ENCODE peak calls at places on chromosomes 2 and 18, in nine cellular contexts. W is AG09309; C is posterior cingulate gyrus; Z is activated naive CD8-positive, alpha-beta T cell treated with anti-CD3 and anti-CD28 coated beads, Interleukin-2, amount 50 U/mL, for 16 hours; T is hypothalamus; S is H54; U is stimulated activated CD4-positive, alpha-beta T cell treated with anti-CD3 and anti-CD28 coated beads, Interleukin-2, amount 100 ng/mL, for 48 hours; V is CD4-positive, alpha-beta T cell; M is activated naive CD4-positive, alpha-beta T cell treated with anti-CD3 and anti-CD28 coated beads, Interleukin-2, amount 10 ng/mL, durations not matched to agents 7 days and 5 days. L is an unnamed sample.

GRCh38 chr2:31075393-31075792 is 62.8 kb downstream of the GALNT14 start:
- DNase-seq in W (no peak), C (no peak), Z (no peak), T (no peak), S (no peak), U (no peak), V (no peak), M (no peak), L (no peak)

GRCh38 chr18:50473896-50474295 is 86.0 kb upstream of the MAPK4 start:
- DNase-seq in W (no peak), C (no peak), Z (no peak), T (no peak), S (no peak), U (no peak), V (no peak), M (no peak), L (no peak)

GRCh38 chr2:45452866-45453265 is 158.2 kb downstream of the SRBD1 start:
- DNase-seq in W (peak; percentile 87), C (no peak), Z (no peak), T (no peak), S (no peak), U (no peak), V (no peak), M (no peak), L (no peak)

GRCh38 chr18:78764544-78764943 is 215.1 kb upstream of the SALL3 start:
- DNase-seq in W (no peak), C (no peak), Z (no peak), T (no peak), S (no peak), U (no peak), V (no peak), M (no peak), L (no peak)

GRCh38 chr2:138364554-138365162 is 136.9 kb upstream of the SPOPL start:
- DNase-seq in W (peak; percentile 67), C (no peak), Z (no peak), T (no peak), S (peak; percentile 3), U (no peak), V (no peak), M (no peak), L (no peak)

GRCh38 chr2:46548103-46548486 is 68.7 kb downstream of the TMEM247 start:
- DNase-seq in W (no peak), C (no peak), Z (no peak), T (no peak), S (no peak), U (no peak), V (no peak), M (no peak), L (no peak)

GRCh38 chr18:65955747-65956146 is 204.9 kb downstream of the CDH7 start:
- DNase-seq in W (no peak), C (no peak), Z (no peak), T (no peak), S (no peak), U (no peak), V (no peak), M (no peak), L (no peak)

GRCh38 chr2:97752342-97753334 is 39.3 kb downstream of the ZAP70 start:
- DNase-seq in W (no peak), C (no peak), Z (no peak), T (no peak), S (no peak), U (no peak), V (no peak), M (no peak), L (no peak)

GRCh38 chr2:95019572-95019971 is 5.9 kb upstream of the MAL start:
- DNase-seq in W (no peak), C (no peak), Z (no peak), T (no peak), S (no peak), U (no peak), V (no peak), M (no peak), L (no peak)

GRCh38 chr2:175156534-175156933 is 11.5 kb downstream of the ATF2 start:
- DNase-seq in W (no peak), C (no peak), Z (no peak), T (no peak), S (no peak), U (no peak), V (no peak), M (no peak), L (no peak)

GRCh38 chr2:61018319-61018750 is 280 bp upstream of the PUS10 start:
- DNase-seq in W (no peak), C (no peak), Z (no peak), T (no peak), S (no peak), U (no peak), V (no peak), M (no peak), L (no peak)

GRCh38 chr2:235833971-235834620 is 334.1 kb downstream of the GBX2 start:
- DNase-seq in W (no peak), C (no peak), Z (no peak), T (no peak), S (no peak), U (no peak), V (no peak), M (no peak), L (no peak)

GRCh38 chr2:113762377-113763118 is 6.1 kb upstream of the SLC35F5 start:
- DNase-seq in W (peak; percentile 69), C (no peak), Z (no peak), T (no peak), S (no peak), U (no peak), V (no peak), M (no peak), L (no peak)

GRCh38 chr2:169727065-169727464 is 6.6 kb upstream of the KLHL23 start:
- DNase-seq in W (no peak), C (no peak), Z (no peak), T (no peak), S (no peak), U (no peak), V (no peak), M (no peak), L (no peak)

GRCh38 chr2:158718851-158719250 is 76.3 kb upstream of the DAPL1 start:
- DNase-seq in W (no peak), C (no peak), Z (no peak), T (no peak), S (no peak), U (no peak), V (no peak), M (no peak), L (no peak)

GRCh38 chr18:13570216-13570615 is 156.1 kb downstream of the FAM210A start:
- DNase-seq in W (no peak), C (no peak), Z (no peak), T (no peak), S (no peak), U (no peak), V (no peak), M (no peak), L (no peak)

GRCh38 chr18:41134426-41134825 is 820.6 kb upstream of the PIK3C3 start:
- DNase-seq in W (no peak), C (no peak), Z (no peak), T (no peak), S (no peak), U (no peak), V (no peak), M (no peak), L (no peak)

GRCh38 chr2:219701847-219702634 is 74.6 kb downstream of the SLC4A3 start:
- DNase-seq in W (no peak), C (no peak), Z (no peak), T (no peak), S (no peak), U (no peak), V (no peak), M (no peak), L (no peak)

GRCh38 chr2:220394433-220394832 is 767.0 kb downstream of the SLC4A3 start:
- DNase-seq in W (no peak), C (peak; percentile 11), Z (no peak), T (no peak), S (peak; percentile 11), U (no peak), V (no peak), M (no peak), L (no peak)

GRCh38 chr18:79949571-79950439 is 1.6 kb downstream of the SLC66A2 start:
- DNase-seq in W (no peak), C (no peak), Z (no peak), T (no peak), S (no peak), U (no peak), V (no peak), M (no peak), L (no peak)

GRCh38 chr2:219783551-219783950 is 156.1 kb downstream of the SLC4A3 start:
- DNase-seq in W (no peak), C (no peak), Z (no peak), T (no peak), S (no peak), U (no peak), V (no peak), M (no peak), L (no peak)

GRCh38 chr2:217279571-217279970 is 419.7 kb upstream of the TNP1 start:
- DNase-seq in W (peak; percentile 81), C (no peak), Z (no peak), T (no peak), S (no peak), U (no peak), V (no peak), M (no peak), L (no peak)

GRCh38 chr18:3447035-3447894 is 2.7 kb upstream of the TGIF1 start:
- DNase-seq in W (no peak), C (no peak), Z (no peak), T (peak; percentile 88), S (no peak), U (peak; percentile 39), V (peak; percentile 11), M (no peak), L (no peak)

GRCh38 chr2:8657423-8658062 is 24.3 kb upstream of the ID2 start:
- DNase-seq in W (no peak), C (no peak), Z (no peak), T (no peak), S (no peak), U (no peak), V (no peak), M (no peak), L (no peak)

GRCh38 chr18:14174706-14175085 is 42.5 kb upstream of the ZNF519 start:
- DNase-seq in W (no peak), C (no peak), Z (no peak), T (no peak), S (no peak), U (no peak), V (no peak), M (no peak), L (no peak)

GRCh38 chr2:182148344-182148743 is 162.7 kb downstream of the PPP1R1C start:
- DNase-seq in W (no peak), C (no peak), Z (no peak), T (peak; percentile 9), S (no peak), U (no peak), V (no peak), M (no peak), L (no peak)

GRCh38 chr2:73965053-73965452 is 19.7 kb upstream of the TET3 start:
- DNase-seq in W (no peak), C (no peak), Z (no peak), T (no peak), S (no peak), U (no peak), V (no peak), M (no peak), L (no peak)

GRCh38 chr2:105764059-105764458 is 19.3 kb downstream of the NCK2 start:
- DNase-seq in W (no peak), C (no peak), Z (no peak), T (no peak), S (no peak), U (no peak), V (no peak), M (no peak), L (no peak)

GRCh38 chr2:48205137-48205798 is 299.0 kb upstream of the FBXO11 start:
- DNase-seq in W (no peak), C (peak; percentile 58), Z (no peak), T (peak; percentile 86), S (no peak), U (no peak), V (no peak), M (no peak), L (no peak)

GRCh38 chr2:152647417-152648010 is 69.7 kb downstream of the PRPF40A start:
- DNase-seq in W (no peak), C (peak; percentile 41), Z (no peak), T (no peak), S (no peak), U (no peak), V (no peak), M (no peak), L (no peak)

GRCh38 chr18:57062841-57063240 is 84.0 kb upstream of the BOD1L2 start:
- DNase-seq in W (no peak), C (no peak), Z (no peak), T (no peak), S (no peak), U (no peak), V (no peak), M (no peak), L (no peak)